ENCODE peak calls at places on chromosome 11, in seven cellular contexts. One of them, this sample, is unnamed.

GRCh38 chr11:68959465-68960298 is 21.1 kb downstream of the MRGPRD start:
- DNase-seq in A549: no peak
- DNase-seq in esophagus muscularis mucosa: no peak
- DNase-seq in sigmoid colon: no peak
- DNase-seq in right lobe of liver: peak
- DNase-seq in ovary: no peak
- DNase-seq in IMR-90: no peak
- DNase-seq in this sample: no peak

GRCh38 chr11:111429066-111429506 is 50.0 kb upstream of the POU2AF1 start:
- DNase-seq in right lobe of liver: no peak
- DNase-seq in sigmoid colon: peak
- DNase-seq in ovary: peak
- DNase-seq in esophagus muscularis mucosa: no peak
- DNase-seq in IMR-90: peak
- DNase-seq in A549: no peak
- DNase-seq in this sample: peak

GRCh38 chr11:61963282-61964057 is 4.0 kb downstream of the FTH1 start:
- DNase-seq in ovary: peak
- DNase-seq in A549: no peak
- DNase-seq in sigmoid colon: peak
- DNase-seq in right lobe of liver: no peak
- DNase-seq in IMR-90: peak
- DNase-seq in esophagus muscularis mucosa: no peak
- DNase-seq in this sample: no peak

GRCh38 chr11:125180413-125181305 is 16.1 kb downstream of the PKNOX2 start:
- DNase-seq in IMR-90: peak
- DNase-seq in sigmoid colon: no peak
- DNase-seq in ovary: no peak
- DNase-seq in A549: no peak
- DNase-seq in esophagus muscularis mucosa: no peak
- DNase-seq in right lobe of liver: no peak
- DNase-seq in this sample: no peak

GRCh38 chr11:28107331-28107725 is 628 bp downstream of the KIF18A start:
- DNase-seq in esophagus muscularis mucosa: no peak
- DNase-seq in ovary: no peak
- DNase-seq in A549: no peak
- DNase-seq in sigmoid colon: no peak
- DNase-seq in right lobe of liver: no peak
- DNase-seq in IMR-90: peak
- DNase-seq in this sample: no peak

GRCh38 chr11:12516387-12517110 is 139.2 kb downstream of the PARVA start:
- DNase-seq in sigmoid colon: peak
- DNase-seq in right lobe of liver: no peak
- DNase-seq in ovary: no peak
- DNase-seq in esophagus muscularis mucosa: no peak
- DNase-seq in A549: no peak
- DNase-seq in IMR-90: no peak
- DNase-seq in this sample: no peak

GRCh38 chr11:77188912-77189491 is 61.0 kb downstream of the MYO7A start:
- DNase-seq in sigmoid colon: no peak
- DNase-seq in A549: no peak
- DNase-seq in esophagus muscularis mucosa: no peak
- DNase-seq in ovary: no peak
- DNase-seq in IMR-90: no peak
- DNase-seq in right lobe of liver: peak
- DNase-seq in this sample: no peak

GRCh38 chr11:20873054-20873453 is 203.7 kb downstream of the NELL1 start:
- DNase-seq in sigmoid colon: no peak
- DNase-seq in IMR-90: no peak
- DNase-seq in esophagus muscularis mucosa: no peak
- DNase-seq in A549: peak
- DNase-seq in right lobe of liver: no peak
- DNase-seq in ovary: no peak
- DNase-seq in this sample: peak

GRCh38 chr11:11757871-11758270 is 83.9 kb upstream of the USP47 start:
- DNase-seq in esophagus muscularis mucosa: no peak
- DNase-seq in right lobe of liver: no peak
- DNase-seq in sigmoid colon: no peak
- DNase-seq in ovary: no peak
- DNase-seq in A549: no peak
- DNase-seq in IMR-90: no peak
- DNase-seq in this sample: no peak

GRCh38 chr11:86365566-86365965 is 9.1 kb upstream of the CCDC81 start:
- DNase-seq in IMR-90: peak
- DNase-seq in right lobe of liver: no peak
- DNase-seq in A549: no peak
- DNase-seq in ovary: no peak
- DNase-seq in esophagus muscularis mucosa: no peak
- DNase-seq in sigmoid colon: no peak
- DNase-seq in this sample: no peak

GRCh38 chr11:13135385-13136271 is 126.5 kb downstream of the RASSF10 start:
- DNase-seq in right lobe of liver: no peak
- DNase-seq in esophagus muscularis mucosa: peak
- DNase-seq in IMR-90: peak
- DNase-seq in A549: no peak
- DNase-seq in sigmoid colon: no peak
- DNase-seq in ovary: no peak
- DNase-seq in this sample: no peak

GRCh38 chr11:96219981-96220623 is 122.9 kb downstream of the MAML2 start:
- DNase-seq in esophagus muscularis mucosa: no peak
- DNase-seq in ovary: no peak
- DNase-seq in right lobe of liver: no peak
- DNase-seq in IMR-90: peak
- DNase-seq in A549: no peak
- DNase-seq in sigmoid colon: no peak
- DNase-seq in this sample: no peak

GRCh38 chr11:43925932-43926505 is 16.4 kb upstream of the C11orf96 start:
- DNase-seq in A549: no peak
- DNase-seq in ovary: no peak
- DNase-seq in right lobe of liver: no peak
- DNase-seq in IMR-90: no peak
- DNase-seq in sigmoid colon: no peak
- DNase-seq in esophagus muscularis mucosa: no peak
- DNase-seq in this sample: no peak

GRCh38 chr11:126840201-126840886 is 160.2 kb downstream of the KIRREL3 start:
- DNase-seq in ovary: no peak
- DNase-seq in A549: no peak
- DNase-seq in IMR-90: peak
- DNase-seq in esophagus muscularis mucosa: no peak
- DNase-seq in right lobe of liver: no peak
- DNase-seq in sigmoid colon: no peak
- DNase-seq in this sample: no peak

GRCh38 chr11:126839496-126839895 is 161.1 kb downstream of the KIRREL3 start:
- DNase-seq in esophagus muscularis mucosa: no peak
- DNase-seq in right lobe of liver: no peak
- DNase-seq in sigmoid colon: no peak
- DNase-seq in ovary: no peak
- DNase-seq in A549: no peak
- DNase-seq in IMR-90: no peak
- DNase-seq in this sample: peak

GRCh38 chr11:126840975-126841374 is 159.6 kb downstream of the KIRREL3 start:
- DNase-seq in A549: no peak
- DNase-seq in right lobe of liver: no peak
- DNase-seq in sigmoid colon: no peak
- DNase-seq in IMR-90: no peak
- DNase-seq in ovary: no peak
- DNase-seq in esophagus muscularis mucosa: no peak
- DNase-seq in this sample: no peak

GRCh38 chr11:126837581-126837980 is 163.0 kb downstream of the KIRREL3 start:
- DNase-seq in A549: no peak
- DNase-seq in right lobe of liver: no peak
- DNase-seq in IMR-90: no peak
- DNase-seq in sigmoid colon: no peak
- DNase-seq in ovary: no peak
- DNase-seq in esophagus muscularis mucosa: no peak
- DNase-seq in this sample: no peak

DNA sequence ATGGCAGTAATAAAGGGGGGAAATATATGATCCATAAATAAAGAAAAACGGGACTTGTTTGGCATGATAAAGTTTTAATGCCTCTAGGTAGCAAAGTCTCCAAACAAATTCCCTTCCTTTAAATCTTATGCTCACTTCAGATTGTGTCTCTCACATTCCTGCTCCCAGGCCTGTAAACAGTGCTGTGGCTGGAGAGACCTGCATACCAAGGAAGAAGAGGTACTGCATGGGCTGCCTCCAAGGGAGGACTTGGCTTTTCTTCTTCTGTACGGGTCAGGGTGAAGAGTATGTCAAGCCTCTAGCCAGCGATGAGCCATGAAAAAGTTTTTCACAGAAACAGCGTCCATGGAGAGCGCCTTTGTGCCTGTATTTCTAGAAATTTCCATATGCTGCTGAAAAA is 161.8 kb downstream of the KIRREL3 start:
- DNase-seq in A549: no peak
- DNase-seq in IMR-90: no peak
- DNase-seq in right lobe of liver: no peak
- DNase-seq in esophagus muscularis mucosa: no peak
- DNase-seq in sigmoid colon: no peak
- DNase-seq in ovary: no peak
- DNase-seq in this sample: no peak
- TF ChIP-seq POLR2A in A549: no peak
- TF ChIP-seq POLR2A in IMR-90: no peak
- TF ChIP-seq POLR2A in right lobe of liver: no peak
- TF ChIP-seq POLR2A in esophagus muscularis mucosa: no peak
- TF ChIP-seq POLR2A in sigmoid colon: no peak
- TF ChIP-seq POLR2A in ovary: no peak
- TF ChIP-seq POLR2A in this sample: no peak

DNA sequence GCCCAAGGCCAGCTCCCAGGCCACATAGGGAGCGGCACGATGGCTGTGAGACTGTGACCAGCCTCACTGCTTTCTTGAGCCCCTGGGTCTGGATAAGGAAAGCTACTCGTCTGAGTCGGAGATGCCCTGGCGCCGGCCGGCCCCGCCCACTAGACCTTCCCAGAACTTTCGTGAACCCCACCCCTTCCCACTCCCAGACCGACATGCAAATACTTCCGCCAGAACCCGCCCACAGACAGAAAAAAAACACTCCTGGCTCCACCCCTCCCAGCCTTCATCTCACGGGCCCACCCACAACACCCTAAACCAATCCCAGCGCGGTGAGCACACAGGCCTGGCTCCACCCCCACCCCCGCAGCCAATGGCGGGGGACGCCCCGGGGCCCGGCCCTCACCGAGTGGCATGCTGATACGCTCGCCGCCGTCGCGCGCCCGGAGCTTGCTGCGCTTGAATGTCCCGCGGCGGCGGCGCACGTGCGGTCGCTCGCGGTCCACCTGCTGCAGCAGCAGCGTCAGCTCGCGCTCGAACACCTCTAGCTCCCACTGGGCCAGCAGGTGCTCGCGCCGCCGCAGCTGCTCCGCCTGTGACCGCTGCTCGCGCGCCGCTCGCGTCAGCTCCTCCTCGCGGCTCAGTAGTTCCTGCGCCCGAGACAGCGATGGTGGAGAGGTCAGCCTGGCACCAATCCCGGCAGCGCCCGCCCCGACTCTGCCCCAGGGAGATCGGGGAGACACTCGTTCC is 7.0 kb downstream of the MAP3K11 start:
- DNase-seq in A549: peak
- DNase-seq in ovary: peak
- DNase-seq in esophagus muscularis mucosa: peak
- DNase-seq in IMR-90: peak
- DNase-seq in sigmoid colon: peak
- DNase-seq in right lobe of liver: no peak
- DNase-seq in this sample: peak
- TF ChIP-seq CTCF in A549: no peak
- TF ChIP-seq CTCF in ovary: no peak
- TF ChIP-seq CTCF in esophagus muscularis mucosa: no peak
- TF ChIP-seq CTCF in IMR-90: no peak
- TF ChIP-seq CTCF in sigmoid colon: no peak
- TF ChIP-seq CTCF in right lobe of liver: no peak
- TF ChIP-seq CTCF in this sample: no peak

GRCh38 chr11:72781063-72781312 is 12.9 kb downstream of the STARD10 start:
- DNase-seq in IMR-90: no peak
- DNase-seq in sigmoid colon: no peak
- DNase-seq in ovary: no peak
- DNase-seq in A549: no peak
- DNase-seq in esophagus muscularis mucosa: no peak
- DNase-seq in right lobe of liver: no peak
- DNase-seq in this sample: no peak

GRCh38 chr11:72781313-72782080 is 12.3 kb downstream of the STARD10 start:
- DNase-seq in esophagus muscularis mucosa: no peak
- DNase-seq in A549: peak
- DNase-seq in right lobe of liver: no peak
- DNase-seq in ovary: peak
- DNase-seq in sigmoid colon: no peak
- DNase-seq in IMR-90: no peak
- DNase-seq in this sample: peak

GRCh38 chr11:72780291-72781062 is 13.4 kb downstream of the STARD10 start:
- DNase-seq in esophagus muscularis mucosa: no peak
- DNase-seq in right lobe of liver: no peak
- DNase-seq in A549: no peak
- DNase-seq in ovary: no peak
- DNase-seq in sigmoid colon: no peak
- DNase-seq in IMR-90: no peak
- DNase-seq in this sample: no peak

GRCh38 chr11:72783144-72783910 is 10.5 kb downstream of the STARD10 start:
- DNase-seq in sigmoid colon: no peak
- DNase-seq in A549: no peak
- DNase-seq in IMR-90: no peak
- DNase-seq in right lobe of liver: no peak
- DNase-seq in esophagus muscularis mucosa: no peak
- DNase-seq in ovary: no peak
- DNase-seq in this sample: no peak

DNA sequence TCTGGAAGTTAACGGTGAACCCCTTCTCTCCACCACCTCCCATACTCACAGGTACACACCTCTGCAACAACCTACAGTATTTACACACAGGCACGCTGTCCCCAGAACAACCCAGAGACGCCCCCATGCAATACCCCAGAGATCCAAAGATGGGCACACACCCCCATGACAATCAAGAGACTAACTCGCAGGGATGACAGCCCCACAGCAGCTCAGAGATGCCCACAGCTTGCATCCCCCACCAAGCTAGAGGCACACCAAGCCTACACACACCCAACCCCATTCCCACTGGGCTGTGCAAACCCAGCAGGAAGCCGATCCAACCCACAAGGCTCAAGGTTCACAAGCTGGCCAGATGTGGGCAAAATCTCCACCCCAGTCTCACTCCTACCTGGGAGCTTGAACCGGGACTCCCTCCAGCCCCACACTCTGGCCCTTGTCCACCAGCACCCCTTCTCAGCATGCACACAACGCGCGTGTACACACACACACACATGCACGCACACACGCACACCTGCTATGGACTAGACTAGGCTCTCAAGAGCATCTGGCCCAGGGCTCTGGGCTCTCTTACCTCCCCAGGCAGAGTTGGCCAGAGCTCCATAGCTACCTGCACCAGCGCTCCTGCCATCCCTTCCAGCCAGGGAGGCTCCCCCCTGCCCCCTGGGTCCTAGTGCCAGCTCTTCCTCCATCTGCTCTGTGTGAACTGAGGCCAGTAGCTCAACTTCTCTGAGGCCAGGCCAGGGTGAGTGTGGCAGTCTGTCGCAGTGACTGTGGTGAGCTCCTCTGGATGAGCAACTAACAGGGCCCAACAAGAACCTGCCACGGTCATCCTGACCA is 11.5 kb downstream of the STARD10 start:
- DNase-seq in ovary: no peak
- DNase-seq in A549: no peak
- DNase-seq in IMR-90: no peak
- DNase-seq in esophagus muscularis mucosa: no peak
- DNase-seq in right lobe of liver: peak
- DNase-seq in sigmoid colon: no peak
- DNase-seq in this sample: peak
- TF ChIP-seq POLR2A in ovary: no peak
- TF ChIP-seq POLR2A in A549: no peak
- TF ChIP-seq POLR2A in IMR-90: no peak
- TF ChIP-seq POLR2A in esophagus muscularis mucosa: no peak
- TF ChIP-seq POLR2A in right lobe of liver: peak
- TF ChIP-seq POLR2A in sigmoid colon: no peak
- TF ChIP-seq POLR2A in this sample: no peak

GRCh38 chr11:8682219-8683114 is at the start of the genes RPL27A and TRIM66:
- DNase-seq in esophagus muscularis mucosa: peak
- DNase-seq in ovary: peak
- DNase-seq in sigmoid colon: peak
- DNase-seq in A549: peak
- DNase-seq in right lobe of liver: peak
- DNase-seq in IMR-90: peak
- DNase-seq in this sample: peak
- TF ChIP-seq CTCF in esophagus muscularis mucosa: peak
- TF ChIP-seq CTCF in ovary: peak
- TF ChIP-seq CTCF in sigmoid colon: peak
- TF ChIP-seq CTCF in A549: no peak
- TF ChIP-seq CTCF in right lobe of liver: no peak
- TF ChIP-seq CTCF in IMR-90: peak
- TF ChIP-seq CTCF in this sample: no peak